ENCODE peak calls at places on chromosomes 6 and 20, in five cellular contexts. X is mesenchymal stem cell, F is H9, E is neuronal stem cell, Y is H1. R is an unnamed sample.
A peak's percentile ranks its signal among the peaks of the same experiment; 100 is the strongest.

GRCh38 chr20:53322651-53323050 is 271.0 kb downstream of the ZNF217 start:
- DNase-seq in X (no peak), E (no peak), F (no peak), Y (no peak), R (peak; percentile 21)

GRCh38 chr6:142152731-142153130 is 5.7 kb downstream of the VTA1 start:
- DNase-seq in F (no peak), X (peak; percentile 18), Y (no peak), E (no peak), R (no peak)

GRCh38 chr6:97189767-97190166 is 93.2 kb downstream of the MMS22L start:
- DNase-seq in X (no peak), E (no peak), Y (no peak), F (no peak), R (no peak)

GRCh38 chr20:45372646-45373352 is 5.3 kb downstream of the TP53TG5 start:
- DNase-seq in F (peak; percentile 68), Y (no peak), X (no peak), E (no peak), R (no peak)

GRCh38 chr20:54323227-54323734 is 115.4 kb downstream of the PFDN4 start:
- DNase-seq in X (no peak), F (no peak), E (no peak), Y (no peak), R (no peak)

GRCh38 chr6:166001359-166001758 is 166.3 kb downstream of the TBXT start:
- DNase-seq in E (no peak), Y (no peak), F (no peak), X (no peak), R (no peak)

GRCh38 chr6:449057-449430 is 57.5 kb downstream of the IRF4 start:
- DNase-seq in X (no peak), F (peak; percentile 10), E (no peak), Y (no peak), R (no peak)

GRCh38 chr6:130625825-130626500 is 201.2 kb upstream of the SMLR1 start:
- DNase-seq in X (peak; percentile 58), Y (no peak), F (no peak), E (no peak), R (no peak)

GRCh38 chr6:158172001-158172400 is 3.9 kb downstream of the GTF2H5 start:
- DNase-seq in X (no peak), E (no peak), Y (no peak), F (no peak), R (no peak)

GRCh38 chr6:32785781-32786533 is 22.6 kb upstream of the HLA-DQB2 start:
- DNase-seq in Y (no peak), F (peak; percentile 52), X (peak; percentile 68), E (peak; percentile 48), R (peak; percentile 43)

GRCh38 chr6:165776699-165777098 is 113.7 kb upstream of the PDE10A start:
- DNase-seq in F (no peak), E (no peak), X (no peak), Y (no peak), R (peak; percentile 66)

GRCh38 chr6:62371395-62371794 is 85.4 kb upstream of the KHDRBS2 start:
- DNase-seq in E (no peak), Y (no peak), F (no peak), X (no peak), R (no peak)

GRCh38 chr6:168559574-168560098 is 118.7 kb downstream of the SMOC2 start:
- DNase-seq in F (no peak), Y (no peak), X (no peak), E (no peak), R (peak; percentile 82)

GRCh38 chr6:26017567-26017966 is 55.0 kb downstream of the TRIM38 start:
- DNase-seq in X (peak; percentile 80), F (peak; percentile 80), E (peak; percentile 67), Y (no peak), R (peak; percentile 4)

GRCh38 chr20:36736451-36737182 is 9.3 kb downstream of the NDRG3 start:
- DNase-seq in E (no peak), F (no peak), X (no peak), Y (no peak), R (peak; percentile 12)

GRCh38 chr20:57468523-57469417 is 56.2 kb downstream of the CTCFL start:
- DNase-seq in F (no peak), E (no peak), Y (no peak), X (no peak), R (no peak)

GRCh38 chr6:155418017-155418749 is 37.5 kb downstream of the NOX3 start:
- DNase-seq in E (no peak), X (peak; percentile 75), F (no peak), Y (no peak), R (peak; percentile 36)

GRCh38 chr6:28263946-28264345 is 3.0 kb upstream of the ZSCAN26 start:
- DNase-seq in Y (no peak), F (no peak), E (no peak), X (no peak), R (no peak)

GRCh38 chr6:1380625-1381396 is 8.6 kb upstream of the FOXF2 start:
- DNase-seq in F (no peak), X (no peak), E (peak; percentile 15), Y (no peak), R (no peak)

GRCh38 chr20:9147553-9148024 is 78.7 kb downstream of the PLCB4 start:
- DNase-seq in X (peak; percentile 69), F (no peak), Y (no peak), E (no peak), R (no peak)

GRCh38 chr6:106253731-106254130 is 71.8 kb downstream of the ATG5 start:
- DNase-seq in E (no peak), X (no peak), Y (no peak), F (no peak), R (no peak)

GRCh38 chr6:148105695-148106094 is 236.9 kb upstream of the SASH1 start:
- DNase-seq in F (no peak), X (no peak), Y (no peak), E (no peak), R (no peak)

GRCh38 chr20:7523288-7523687 is 417.0 kb downstream of the HAO1 start:
- DNase-seq in F (no peak), Y (no peak), E (no peak), X (peak; percentile 10), R (no peak)

GRCh38 chr20:63095718-63096654 is 89.2 kb upstream of the BHLHE23 start:
- DNase-seq in X (no peak), F (peak; percentile 25), E (no peak), Y (no peak), R (no peak)

GRCh38 chr6:7164536-7165001 is 56.8 kb downstream of the RREB1 start:
- DNase-seq in E (no peak), Y (no peak), X (no peak), F (no peak), R (no peak)
- H3K27me3 ChIP-seq in E (no peaks in the 10 kb centered on the region), Y (no peaks in the 10 kb centered on the region), X (no peaks in the 10 kb centered on the region), F (no peaks in the 10 kb centered on the region), R (no peaks in the 10 kb centered on the region)

GRCh38 chr6:134707342-134707982 is 242.4 kb downstream of the ALDH8A1 start:
- DNase-seq in E (peak; percentile 36), Y (no peak), F (peak; percentile 35), X (peak; percentile 90), R (peak; percentile 94)
- H2BK120ac ChIP-seq in E (no peak overlapping the region), Y (no peak overlapping the region), F (peak overlapping the region; percentile 87), X (no peak overlapping the region), R (no peak overlapping the region)

DNA sequence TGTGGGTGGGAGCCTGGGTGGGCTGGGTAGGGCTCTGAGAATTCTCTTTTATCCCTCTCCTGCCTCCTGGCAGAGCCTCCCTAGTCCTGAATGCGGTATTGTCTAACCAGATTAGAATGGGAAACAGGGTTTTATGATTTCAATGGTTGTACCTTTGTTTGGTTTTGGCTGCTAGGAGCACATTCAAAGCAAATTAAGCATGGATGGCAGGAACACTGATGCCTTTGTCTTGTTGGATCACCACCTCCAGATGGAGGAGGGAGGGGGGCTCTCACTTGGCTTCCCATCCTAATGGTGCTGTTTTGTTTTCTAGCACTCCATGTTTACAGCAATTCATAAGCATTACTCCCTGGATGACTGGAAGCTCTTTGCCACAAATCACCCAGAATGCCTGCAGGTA is 11.6 kb downstream of the GMPR start:
- DNase-seq in X (no peak), Y (no peak), F (peak; percentile 36), E (peak; percentile 76), R (no peak)
- H2BK12ac ChIP-seq in X (no peak overlapping the region), Y (no peak overlapping the region), F (no peak overlapping the region), E (no peak overlapping the region), R (no peak overlapping the region)

GRCh38 chr20:24584538-24585356 is 115.3 kb downstream of the SYNDIG1 start:
- DNase-seq in X (no peak), Y (no peak), F (no peak), E (no peak), R (no peak)
- H3K27me3 ChIP-seq in X (no peaks in the 10 kb centered on the region), Y (no peaks in the 10 kb centered on the region), F (no peaks in the 10 kb centered on the region), E (no peaks in the 10 kb centered on the region), R (no peaks in the 10 kb centered on the region)

DNA sequence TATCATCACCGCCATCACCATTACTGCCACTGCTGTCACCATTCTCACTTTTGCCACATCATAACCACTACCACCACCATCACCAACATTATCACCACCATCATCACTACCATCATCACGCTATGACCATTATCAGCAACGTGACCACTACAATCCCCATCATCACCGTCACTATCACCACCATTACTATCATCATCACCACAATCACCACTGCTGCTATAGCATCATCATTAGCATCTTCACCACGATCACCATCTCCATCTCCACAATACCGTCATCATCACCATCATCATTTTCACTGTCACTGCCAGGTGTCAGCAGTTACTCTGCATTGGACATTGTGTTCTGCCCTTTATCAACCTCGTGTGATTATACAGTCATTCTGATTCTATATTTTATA is 19.0 kb downstream of the CST4 start:
- DNase-seq in X (no peak), Y (no peak), E (no peak), F (no peak), R (no peak)
- H2BK120ac ChIP-seq in X (no peak overlapping the region), Y (no peak overlapping the region), E (no peak overlapping the region), F (no peak overlapping the region), R (no peak overlapping the region)

GRCh38 chr20:47917549-47918070 is 132.3 kb upstream of the SULF2 start:
- DNase-seq in X (no peak), Y (no peak), E (no peak), F (no peak), R (no peak)

GRCh38 chr20:47925603-47926002 is 140.3 kb upstream of the SULF2 start:
- DNase-seq in Y (no peak), E (no peak), X (no peak), F (no peak), R (no peak)

GRCh38 chr20:47921306-47922279 is 136.3 kb upstream of the SULF2 start:
- DNase-seq in E (no peak), X (no peak), Y (no peak), F (no peak), R (peak; percentile 93)

GRCh38 chr20:47926731-47927130 is 141.4 kb upstream of the SULF2 start:
- DNase-seq in Y (no peak), F (no peak), X (no peak), E (no peak), R (no peak)

DNA sequence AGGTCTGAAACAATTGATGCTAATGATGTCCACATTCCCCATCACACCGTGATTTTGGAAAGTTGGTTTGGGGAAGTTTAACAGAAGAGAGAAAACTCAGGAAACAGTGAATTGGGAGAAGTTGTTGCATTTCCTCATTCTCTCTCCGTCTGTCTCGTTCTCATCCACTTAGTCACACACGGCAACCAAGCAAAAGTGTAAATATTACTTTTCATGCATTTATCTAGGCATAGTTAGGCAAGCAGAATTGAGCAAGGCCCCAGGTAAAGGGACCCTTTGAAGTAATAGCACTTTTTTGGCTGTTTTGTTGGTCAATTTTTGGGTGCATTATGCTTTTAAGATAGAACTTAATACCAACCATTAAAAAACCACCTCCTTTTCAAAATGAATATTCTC is 137.0 kb upstream of the SULF2 start:
- DNase-seq in F (no peak), Y (no peak), E (no peak), X (peak; percentile 25), R (peak; percentile 55)
- H2BK12ac ChIP-seq in F (no peak overlapping the region), Y (no peak overlapping the region), E (no peak overlapping the region), X (no peak overlapping the region), R (no peak overlapping the region)

GRCh38 chr6:160253714-160254113 is 4.9 kb downstream of the SLC22A2 start:
- DNase-seq in Y (no peak), E (no peak), F (no peak), X (no peak), R (no peak)
- H3K27me3 ChIP-seq in Y (no peaks in the 10 kb centered on the region), E (no peaks in the 10 kb centered on the region), F (no peaks in the 10 kb centered on the region), X (no peaks in the 10 kb centered on the region), R (no peaks in the 10 kb centered on the region)

R was measured in trophoblast cell.